ENCODE peak calls at places on chromosomes 6 and 20, in nine cellular contexts. One of them, this sample, is unnamed.

GRCh38 chr6:167799033-167799933 is 27.4 kb upstream of the AFDN start:
- DNase-seq in brain microvascular endothelial cell: no peak
- DNase-seq in dorsolateral prefrontal cortex: peak
- DNase-seq in ovary: no peak
- DNase-seq in uterus: no peak
- DNase-seq in lower lobe of right lung: no peak
- DNase-seq in IMR-90: no peak
- DNase-seq in choroid plexus epithelial cell: peak
- DNase-seq in GM06990: no peak
- DNase-seq in this sample: peak

GRCh38 chr6:28944412-28945006 is 20.7 kb upstream of the TRIM27 start:
- DNase-seq in dorsolateral prefrontal cortex: peak
- DNase-seq in lower lobe of right lung: no peak
- DNase-seq in choroid plexus epithelial cell: peak
- DNase-seq in brain microvascular endothelial cell: peak
- DNase-seq in ovary: peak
- DNase-seq in IMR-90: peak
- DNase-seq in uterus: peak
- DNase-seq in GM06990: peak
- DNase-seq in this sample: peak

GRCh38 chr20:24579475-24579874 is 110.0 kb downstream of the SYNDIG1 start:
- DNase-seq in lower lobe of right lung: no peak
- DNase-seq in uterus: no peak
- DNase-seq in dorsolateral prefrontal cortex: no peak
- DNase-seq in brain microvascular endothelial cell: no peak
- DNase-seq in ovary: no peak
- DNase-seq in GM06990: no peak
- DNase-seq in choroid plexus epithelial cell: no peak
- DNase-seq in IMR-90: no peak
- DNase-seq in this sample: no peak

GRCh38 chr6:154179443-154179842 is 140.4 kb downstream of the OPRM1 start:
- DNase-seq in choroid plexus epithelial cell: no peak
- DNase-seq in uterus: no peak
- DNase-seq in IMR-90: no peak
- DNase-seq in ovary: no peak
- DNase-seq in lower lobe of right lung: no peak
- DNase-seq in brain microvascular endothelial cell: no peak
- DNase-seq in GM06990: no peak
- DNase-seq in dorsolateral prefrontal cortex: no peak
- DNase-seq in this sample: no peak

GRCh38 chr20:38975539-38976120 is 13.5 kb downstream of the DHX35 start:
- DNase-seq in IMR-90: peak
- DNase-seq in brain microvascular endothelial cell: no peak
- DNase-seq in GM06990: no peak
- DNase-seq in dorsolateral prefrontal cortex: no peak
- DNase-seq in choroid plexus epithelial cell: no peak
- DNase-seq in uterus: no peak
- DNase-seq in ovary: no peak
- DNase-seq in lower lobe of right lung: no peak
- DNase-seq in this sample: no peak

GRCh38 chr20:34345426-34345757 is 17.7 kb upstream of the ITCH start:
- DNase-seq in uterus: no peak
- DNase-seq in IMR-90: no peak
- DNase-seq in ovary: no peak
- DNase-seq in dorsolateral prefrontal cortex: no peak
- DNase-seq in lower lobe of right lung: no peak
- DNase-seq in brain microvascular endothelial cell: no peak
- DNase-seq in GM06990: no peak
- DNase-seq in choroid plexus epithelial cell: no peak
- DNase-seq in this sample: no peak

GRCh38 chr6:22145823-22146379 is 150.9 kb downstream of the PRL start:
- DNase-seq in dorsolateral prefrontal cortex: peak
- DNase-seq in choroid plexus epithelial cell: peak
- DNase-seq in uterus: peak
- DNase-seq in brain microvascular endothelial cell: peak
- DNase-seq in ovary: no peak
- DNase-seq in IMR-90: peak
- DNase-seq in GM06990: no peak
- DNase-seq in lower lobe of right lung: no peak
- DNase-seq in this sample: peak

GRCh38 chr6:96520851-96521115 is 823 bp upstream of the UFL1 start:
- DNase-seq in GM06990: no peak
- DNase-seq in ovary: no peak
- DNase-seq in lower lobe of right lung: no peak
- DNase-seq in uterus: no peak
- DNase-seq in choroid plexus epithelial cell: peak
- DNase-seq in IMR-90: no peak
- DNase-seq in brain microvascular endothelial cell: no peak
- DNase-seq in dorsolateral prefrontal cortex: no peak
- DNase-seq in this sample: peak

GRCh38 chr20:51797357-51798025 is 4.8 kb downstream of the SALL4 start:
- DNase-seq in ovary: no peak
- DNase-seq in IMR-90: peak
- DNase-seq in choroid plexus epithelial cell: peak
- DNase-seq in lower lobe of right lung: no peak
- DNase-seq in brain microvascular endothelial cell: peak
- DNase-seq in GM06990: no peak
- DNase-seq in dorsolateral prefrontal cortex: no peak
- DNase-seq in uterus: no peak
- DNase-seq in this sample: no peak

GRCh38 chr6:159203304-159204005 is 34.3 kb downstream of the FNDC1 start:
- DNase-seq in GM06990: no peak
- DNase-seq in uterus: peak
- DNase-seq in IMR-90: peak
- DNase-seq in choroid plexus epithelial cell: peak
- DNase-seq in dorsolateral prefrontal cortex: no peak
- DNase-seq in brain microvascular endothelial cell: peak
- DNase-seq in lower lobe of right lung: no peak
- DNase-seq in ovary: no peak
- DNase-seq in this sample: peak

GRCh38 chr20:36144336-36144735 is 10.2 kb upstream of the EPB41L1 start:
- DNase-seq in IMR-90: no peak
- DNase-seq in uterus: no peak
- DNase-seq in brain microvascular endothelial cell: no peak
- DNase-seq in dorsolateral prefrontal cortex: no peak
- DNase-seq in ovary: no peak
- DNase-seq in choroid plexus epithelial cell: no peak
- DNase-seq in lower lobe of right lung: no peak
- DNase-seq in GM06990: no peak
- DNase-seq in this sample: no peak

GRCh38 chr6:159608961-159609673 is 83.9 kb downstream of the SOD2 start:
- DNase-seq in GM06990: no peak
- DNase-seq in brain microvascular endothelial cell: peak
- DNase-seq in uterus: no peak
- DNase-seq in IMR-90: peak
- DNase-seq in choroid plexus epithelial cell: peak
- DNase-seq in dorsolateral prefrontal cortex: no peak
- DNase-seq in ovary: no peak
- DNase-seq in lower lobe of right lung: no peak
- DNase-seq in this sample: peak

GRCh38 chr6:36860126-36860525 is 14.5 kb downstream of the PPIL1 start:
- DNase-seq in choroid plexus epithelial cell: no peak
- DNase-seq in uterus: no peak
- DNase-seq in lower lobe of right lung: no peak
- DNase-seq in dorsolateral prefrontal cortex: no peak
- DNase-seq in brain microvascular endothelial cell: no peak
- DNase-seq in IMR-90: no peak
- DNase-seq in GM06990: no peak
- DNase-seq in ovary: no peak
- DNase-seq in this sample: no peak

GRCh38 chr20:5061209-5061608 is 58.5 kb downstream of the PCNA start:
- DNase-seq in GM06990: no peak
- DNase-seq in lower lobe of right lung: no peak
- DNase-seq in IMR-90: peak
- DNase-seq in brain microvascular endothelial cell: no peak
- DNase-seq in dorsolateral prefrontal cortex: no peak
- DNase-seq in choroid plexus epithelial cell: no peak
- DNase-seq in ovary: no peak
- DNase-seq in uterus: no peak
- DNase-seq in this sample: no peak

GRCh38 chr20:44251284-44251683 is 4.2 kb downstream of the GDAP1L1 start:
- DNase-seq in uterus: no peak
- DNase-seq in brain microvascular endothelial cell: no peak
- DNase-seq in GM06990: no peak
- DNase-seq in lower lobe of right lung: no peak
- DNase-seq in ovary: no peak
- DNase-seq in choroid plexus epithelial cell: no peak
- DNase-seq in dorsolateral prefrontal cortex: no peak
- DNase-seq in IMR-90: no peak
- DNase-seq in this sample: no peak

GRCh38 chr6:7390218-7390878 is 740 bp downstream of the RIOK1 start:
- DNase-seq in lower lobe of right lung: no peak
- DNase-seq in uterus: no peak
- DNase-seq in choroid plexus epithelial cell: peak
- DNase-seq in GM06990: no peak
- DNase-seq in brain microvascular endothelial cell: no peak
- DNase-seq in IMR-90: peak
- DNase-seq in dorsolateral prefrontal cortex: no peak
- DNase-seq in ovary: no peak
- DNase-seq in this sample: no peak

GRCh38 chr6:38281131-38281530 is 358.6 kb downstream of the BTBD9 start:
- DNase-seq in choroid plexus epithelial cell: no peak
- DNase-seq in ovary: no peak
- DNase-seq in lower lobe of right lung: no peak
- DNase-seq in uterus: no peak
- DNase-seq in IMR-90: no peak
- DNase-seq in GM06990: no peak
- DNase-seq in dorsolateral prefrontal cortex: no peak
- DNase-seq in brain microvascular endothelial cell: no peak
- DNase-seq in this sample: no peak
- H3K4me3 ChIP-seq in choroid plexus epithelial cell: no peak
- H3K4me3 ChIP-seq in ovary: no peak
- H3K4me3 ChIP-seq in lower lobe of right lung: no peak
- H3K4me3 ChIP-seq in uterus: no peak
- H3K4me3 ChIP-seq in IMR-90: no peak
- H3K4me3 ChIP-seq in GM06990: no peak
- H3K4me3 ChIP-seq in dorsolateral prefrontal cortex: no peak
- H3K4me3 ChIP-seq in brain microvascular endothelial cell: no peak
- H3K4me3 ChIP-seq in this sample: no peak

GRCh38 chr20:56826971-56827645 is 198.0 kb downstream of the TFAP2C start:
- DNase-seq in brain microvascular endothelial cell: peak
- DNase-seq in uterus: peak
- DNase-seq in ovary: no peak
- DNase-seq in dorsolateral prefrontal cortex: no peak
- DNase-seq in GM06990: no peak
- DNase-seq in lower lobe of right lung: no peak
- DNase-seq in choroid plexus epithelial cell: peak
- DNase-seq in IMR-90: no peak
- DNase-seq in this sample: peak
- H3K4me3 ChIP-seq in brain microvascular endothelial cell: no peak
- H3K4me3 ChIP-seq in uterus: peak
- H3K4me3 ChIP-seq in ovary: no peak
- H3K4me3 ChIP-seq in dorsolateral prefrontal cortex: no peak
- H3K4me3 ChIP-seq in GM06990: no peak
- H3K4me3 ChIP-seq in lower lobe of right lung: no peak
- H3K4me3 ChIP-seq in choroid plexus epithelial cell: no peak
- H3K4me3 ChIP-seq in IMR-90: no peak
- H3K4me3 ChIP-seq in this sample: peak

DNA sequence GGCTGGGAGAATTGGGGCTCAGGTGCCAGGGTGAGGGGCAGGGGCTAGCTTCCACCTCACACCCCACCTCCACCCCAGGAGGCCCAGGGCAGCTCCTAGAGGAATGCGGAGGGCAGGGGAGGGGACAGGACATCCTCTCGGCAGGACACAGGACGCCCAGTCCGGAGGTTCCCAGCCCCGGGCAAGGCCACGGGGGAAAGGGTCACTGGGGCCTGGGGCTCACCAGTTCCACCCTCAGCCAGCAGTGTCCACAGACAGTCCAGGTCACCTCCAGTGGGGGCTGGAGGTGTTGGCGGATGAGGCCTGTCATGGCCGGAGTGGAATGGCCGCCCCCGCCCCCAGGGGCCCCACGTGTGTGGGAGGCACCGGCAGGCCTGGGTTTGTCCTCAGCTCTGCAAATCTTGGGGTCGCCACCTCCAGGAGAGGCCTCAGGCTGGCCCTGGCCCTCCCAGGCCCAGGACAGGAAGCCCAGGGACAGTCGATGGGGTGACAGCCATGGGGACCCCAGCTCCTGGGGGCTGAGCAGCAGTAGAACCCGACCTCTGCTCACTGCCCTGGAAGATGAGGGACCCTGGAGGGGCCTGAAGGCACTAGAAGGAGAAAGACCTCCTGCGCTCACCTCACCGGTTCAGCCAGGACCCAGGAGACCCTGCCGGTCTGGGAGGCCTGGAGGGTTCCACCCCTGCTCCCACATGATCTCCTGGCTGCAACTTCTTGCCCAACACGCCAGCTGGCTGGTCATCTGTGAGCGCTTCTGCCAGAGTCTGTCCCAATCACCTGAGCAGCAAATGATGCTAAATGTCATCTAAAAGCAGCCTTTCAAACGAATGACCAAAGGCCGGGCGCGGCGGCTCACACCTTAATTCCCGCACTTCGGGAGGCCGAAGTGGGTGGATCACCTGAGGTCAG is 13.0 kb upstream of the ABHD16B start:
- DNase-seq in uterus: peak
- DNase-seq in lower lobe of right lung: no peak
- DNase-seq in brain microvascular endothelial cell: no peak
- DNase-seq in ovary: peak
- DNase-seq in IMR-90: no peak
- DNase-seq in choroid plexus epithelial cell: no peak
- DNase-seq in GM06990: no peak
- DNase-seq in dorsolateral prefrontal cortex: peak
- DNase-seq in this sample: no peak
- H3K4me3 ChIP-seq in uterus: no peak
- H3K4me3 ChIP-seq in lower lobe of right lung: no peak
- H3K4me3 ChIP-seq in brain microvascular endothelial cell: no peak
- H3K4me3 ChIP-seq in ovary: no peak
- H3K4me3 ChIP-seq in IMR-90: no peak
- H3K4me3 ChIP-seq in choroid plexus epithelial cell: no peak
- H3K4me3 ChIP-seq in GM06990: no peak
- H3K4me3 ChIP-seq in dorsolateral prefrontal cortex: no peak
- H3K4me3 ChIP-seq in this sample: no peak

GRCh38 chr6:165663736-165664552 is 903 bp upstream of the PDE10A start:
- DNase-seq in choroid plexus epithelial cell: no peak
- DNase-seq in GM06990: no peak
- DNase-seq in lower lobe of right lung: no peak
- DNase-seq in IMR-90: no peak
- DNase-seq in ovary: peak
- DNase-seq in dorsolateral prefrontal cortex: no peak
- DNase-seq in brain microvascular endothelial cell: peak
- DNase-seq in uterus: no peak
- DNase-seq in this sample: peak

GRCh38 chr6:165663283-165663735 is 268 bp upstream of the PDE10A start:
- DNase-seq in ovary: peak
- DNase-seq in dorsolateral prefrontal cortex: no peak
- DNase-seq in choroid plexus epithelial cell: peak
- DNase-seq in lower lobe of right lung: no peak
- DNase-seq in uterus: peak
- DNase-seq in GM06990: no peak
- DNase-seq in brain microvascular endothelial cell: peak
- DNase-seq in IMR-90: peak
- DNase-seq in this sample: peak

GRCh38 chr6:165662041-165662491 is 975 bp downstream of the PDE10A start:
- DNase-seq in brain microvascular endothelial cell: peak
- DNase-seq in GM06990: no peak
- DNase-seq in ovary: peak
- DNase-seq in IMR-90: peak
- DNase-seq in dorsolateral prefrontal cortex: no peak
- DNase-seq in lower lobe of right lung: no peak
- DNase-seq in uterus: no peak
- DNase-seq in choroid plexus epithelial cell: peak
- DNase-seq in this sample: peak

GRCh38 chr6:165661416-165662001 is 1.5 kb downstream of the PDE10A start:
- DNase-seq in dorsolateral prefrontal cortex: no peak
- DNase-seq in lower lobe of right lung: no peak
- DNase-seq in IMR-90: peak
- DNase-seq in GM06990: no peak
- DNase-seq in choroid plexus epithelial cell: peak
- DNase-seq in brain microvascular endothelial cell: no peak
- DNase-seq in ovary: peak
- DNase-seq in uterus: no peak
- DNase-seq in this sample: no peak

GRCh38 chr6:165662671-165663282 is at the start of gene PDE10A:
- DNase-seq in choroid plexus epithelial cell: peak
- DNase-seq in ovary: peak
- DNase-seq in uterus: peak
- DNase-seq in lower lobe of right lung: no peak
- DNase-seq in IMR-90: peak
- DNase-seq in GM06990: no peak
- DNase-seq in brain microvascular endothelial cell: peak
- DNase-seq in dorsolateral prefrontal cortex: no peak
- DNase-seq in this sample: peak
- H3K4me3 ChIP-seq in choroid plexus epithelial cell: peak
- H3K4me3 ChIP-seq in ovary: peak
- H3K4me3 ChIP-seq in uterus: peak
- H3K4me3 ChIP-seq in lower lobe of right lung: peak
- H3K4me3 ChIP-seq in IMR-90: peak
- H3K4me3 ChIP-seq in GM06990: no peak
- H3K4me3 ChIP-seq in brain microvascular endothelial cell: peak
- H3K4me3 ChIP-seq in dorsolateral prefrontal cortex: peak
- H3K4me3 ChIP-seq in this sample: peak